ENCODE peak calls at places on chromosomes 11 and 22, in four cellular contexts. One of them, this sample, is unnamed.
A peak's percentile ranks its signal among the peaks of the same experiment; 100 is the strongest.

GRCh38 chr11:64629796-64630562 is 39.0 kb downstream of the SLC22A12 start:
- DNase-seq in RWPE2: no peak
- DNase-seq in cardiac fibroblast: no peak
- DNase-seq in AG10803: no peak
- DNase-seq in this sample: no peak

GRCh38 chr11:114228401-114229061 is 67.7 kb upstream of the NNMT start:
- DNase-seq in cardiac fibroblast: no peak
- DNase-seq in AG10803: no peak
- DNase-seq in RWPE2: no peak
- DNase-seq in this sample: no peak

GRCh38 chr22:30439226-30439625 is 13.7 kb downstream of the MTFP1 start:
- DNase-seq in RWPE2: no peak
- DNase-seq in cardiac fibroblast: no peak
- DNase-seq in AG10803: no peak
- DNase-seq in this sample: no peak

GRCh38 chr11:59562292-59562691 is 51.0 kb downstream of the OR4D9 start:
- DNase-seq in cardiac fibroblast: no peak
- DNase-seq in AG10803: no peak
- DNase-seq in RWPE2: no peak
- DNase-seq in this sample: no peak

GRCh38 chr22:47445212-47445611 is 682.8 kb downstream of the TBC1D22A start:
- DNase-seq in RWPE2: no peak
- DNase-seq in AG10803: no peak
- DNase-seq in cardiac fibroblast: no peak
- DNase-seq in this sample: no peak

GRCh38 chr22:23283591-23284503 is 103.5 kb downstream of the BCR start:
- DNase-seq in cardiac fibroblast: peak; percentile 7
- DNase-seq in AG10803: no peak
- DNase-seq in RWPE2: peak; percentile 55
- DNase-seq in this sample: no peak

GRCh38 chr11:134471341-134472187 is 59.5 kb upstream of the B3GAT1 start:
- DNase-seq in RWPE2: no peak
- DNase-seq in cardiac fibroblast: no peak
- DNase-seq in AG10803: no peak
- DNase-seq in this sample: no peak

GRCh38 chr11:86390499-86390898 is 15.8 kb downstream of the CCDC81 start:
- DNase-seq in AG10803: no peak
- DNase-seq in cardiac fibroblast: no peak
- DNase-seq in RWPE2: no peak
- DNase-seq in this sample: no peak

GRCh38 chr11:117817213-117818035 is 7.1 kb downstream of the FXYD2 start:
- DNase-seq in AG10803: peak; percentile 56
- DNase-seq in RWPE2: no peak
- DNase-seq in cardiac fibroblast: peak; percentile 81
- DNase-seq in this sample: peak; percentile 23

GRCh38 chr11:124865902-124866851 is 945 bp downstream of the ROBO3 start:
- DNase-seq in cardiac fibroblast: peak; percentile 41
- DNase-seq in AG10803: peak; percentile 18
- DNase-seq in RWPE2: no peak
- DNase-seq in this sample: no peak

GRCh38 chr11:100719362-100719761 is 32.3 kb downstream of the ARHGAP42 start:
- DNase-seq in RWPE2: no peak
- DNase-seq in AG10803: peak; percentile 41
- DNase-seq in cardiac fibroblast: peak; percentile 65
- DNase-seq in this sample: no peak

GRCh38 chr11:128039140-128040021 is 548.0 kb downstream of the ETS1 start:
- DNase-seq in cardiac fibroblast: peak; percentile 89
- DNase-seq in RWPE2: no peak
- DNase-seq in AG10803: peak; percentile 99
- DNase-seq in this sample: peak; percentile 92

GRCh38 chr11:112885744-112886706 is 75.2 kb upstream of the NCAM1 start:
- DNase-seq in RWPE2: no peak
- DNase-seq in cardiac fibroblast: no peak
- DNase-seq in AG10803: no peak
- DNase-seq in this sample: no peak

GRCh38 chr11:116257871-116258270 is 514.9 kb downstream of the BUD13 start:
- DNase-seq in RWPE2: no peak
- DNase-seq in AG10803: no peak
- DNase-seq in cardiac fibroblast: no peak
- DNase-seq in this sample: no peak

GRCh38 chr11:74849525-74850391 is 99.1 kb downstream of the XRRA1 start:
- DNase-seq in RWPE2: no peak
- DNase-seq in AG10803: peak; percentile 61
- DNase-seq in cardiac fibroblast: peak; percentile 51
- DNase-seq in this sample: no peak

GRCh38 chr22:25750569-25751173 is 8.7 kb downstream of the MYO18B start:
- DNase-seq in RWPE2: no peak
- DNase-seq in cardiac fibroblast: no peak
- DNase-seq in AG10803: peak; percentile 8
- DNase-seq in this sample: no peak

GRCh38 chr11:2348986-2349385 is 28.1 kb upstream of the CD81 start:
- DNase-seq in RWPE2: no peak
- DNase-seq in AG10803: peak; percentile 54
- DNase-seq in cardiac fibroblast: peak; percentile 32
- DNase-seq in this sample: no peak

GRCh38 chr11:111019931-111020381 is 225.6 kb upstream of the POU2AF2 start:
- DNase-seq in cardiac fibroblast: peak; percentile 66
- DNase-seq in RWPE2: no peak
- DNase-seq in AG10803: peak; percentile 8
- DNase-seq in this sample: no peak

GRCh38 chr11:134416726-134417125 is 4.7 kb upstream of the B3GAT1 start:
- DNase-seq in RWPE2: no peak
- DNase-seq in cardiac fibroblast: no peak
- DNase-seq in AG10803: no peak
- DNase-seq in this sample: no peak

DNA sequence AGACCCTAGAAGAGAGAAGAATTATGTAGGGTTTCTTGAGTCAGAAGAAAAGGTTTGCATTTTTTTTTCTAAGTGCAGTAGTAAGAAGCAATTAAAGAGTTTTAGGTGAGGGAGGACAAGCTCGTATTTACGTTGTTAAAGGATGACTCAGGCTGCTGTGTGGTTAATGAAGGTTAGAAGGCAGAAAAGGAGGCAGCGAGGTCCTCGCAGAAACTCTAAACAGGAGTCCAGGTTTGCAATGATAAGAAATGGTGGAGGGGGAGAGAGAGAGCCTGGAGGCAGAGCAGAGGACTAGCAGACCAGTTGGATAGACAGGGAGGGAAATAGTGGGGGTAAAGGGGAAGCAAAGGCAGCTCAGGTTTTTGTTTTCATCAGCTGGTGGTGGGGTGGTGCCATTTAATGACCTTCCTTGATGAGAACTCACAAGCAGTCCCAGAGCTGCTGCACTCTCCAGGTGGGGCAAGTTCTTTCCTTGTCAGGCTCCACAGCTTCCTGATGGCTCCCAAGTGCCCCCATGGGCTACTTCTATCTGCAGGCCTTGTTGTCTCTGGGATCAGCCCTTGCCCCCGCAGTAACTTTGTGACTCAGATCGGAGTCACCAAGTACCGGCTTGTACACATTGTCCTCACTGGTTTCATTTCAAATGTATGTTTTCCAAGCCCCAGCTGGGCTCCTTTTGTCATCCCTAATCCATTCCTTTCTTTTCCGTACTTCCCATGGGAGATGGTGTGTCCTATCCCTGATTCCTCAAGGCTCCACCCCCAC is 8.3 kb upstream of the INSC start:
- DNase-seq in cardiac fibroblast: peak; percentile 34
- DNase-seq in AG10803: peak; percentile 75
- DNase-seq in RWPE2: no peak
- DNase-seq in this sample: peak; percentile 43
- H3K4me3 ChIP-seq in cardiac fibroblast: no peak overlapping the region
- H3K4me3 ChIP-seq in AG10803: no peak overlapping the region
- H3K4me3 ChIP-seq in RWPE2: no peak overlapping the region
- H3K4me3 ChIP-seq in this sample: no peak overlapping the region

GRCh38 chr22:41524809-41525449 is 19.3 kb downstream of the POLR3H start:
- DNase-seq in cardiac fibroblast: no peak
- DNase-seq in AG10803: no peak
- DNase-seq in RWPE2: no peak
- DNase-seq in this sample: no peak
- TF ChIP-seq CTCF in cardiac fibroblast: no peak
- TF ChIP-seq CTCF in AG10803: no peak
- TF ChIP-seq CTCF in RWPE2: no peak
- TF ChIP-seq CTCF in this sample: no peak

DNA sequence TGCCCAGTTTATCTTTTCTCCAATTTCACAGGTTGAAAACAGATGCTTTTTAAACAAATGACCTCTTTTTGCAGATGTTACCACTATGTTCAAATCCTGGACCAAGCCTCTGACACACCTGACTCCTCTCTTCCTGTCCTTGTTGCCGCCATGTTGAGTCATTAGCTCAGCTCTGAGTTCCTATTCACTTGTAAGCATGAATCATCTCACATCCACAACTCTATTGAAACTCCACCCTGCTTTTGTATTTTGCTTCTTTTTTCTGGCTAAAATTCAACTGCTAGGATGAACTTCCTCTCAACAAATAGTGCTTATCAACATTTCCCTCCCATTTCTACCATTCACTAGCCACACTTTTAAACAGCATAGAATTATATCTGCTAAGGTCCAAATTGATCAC is 4.1 kb downstream of the JOSD1 start:
- DNase-seq in cardiac fibroblast: peak; percentile 86
- DNase-seq in AG10803: peak; percentile 75
- DNase-seq in RWPE2: no peak
- DNase-seq in this sample: peak; percentile 48
- H3K4me3 ChIP-seq in cardiac fibroblast: peak overlapping the region; percentile 22
- H3K4me3 ChIP-seq in AG10803: no peak overlapping the region
- H3K4me3 ChIP-seq in RWPE2: no peak overlapping the region
- H3K4me3 ChIP-seq in this sample: no peak overlapping the region

DNA sequence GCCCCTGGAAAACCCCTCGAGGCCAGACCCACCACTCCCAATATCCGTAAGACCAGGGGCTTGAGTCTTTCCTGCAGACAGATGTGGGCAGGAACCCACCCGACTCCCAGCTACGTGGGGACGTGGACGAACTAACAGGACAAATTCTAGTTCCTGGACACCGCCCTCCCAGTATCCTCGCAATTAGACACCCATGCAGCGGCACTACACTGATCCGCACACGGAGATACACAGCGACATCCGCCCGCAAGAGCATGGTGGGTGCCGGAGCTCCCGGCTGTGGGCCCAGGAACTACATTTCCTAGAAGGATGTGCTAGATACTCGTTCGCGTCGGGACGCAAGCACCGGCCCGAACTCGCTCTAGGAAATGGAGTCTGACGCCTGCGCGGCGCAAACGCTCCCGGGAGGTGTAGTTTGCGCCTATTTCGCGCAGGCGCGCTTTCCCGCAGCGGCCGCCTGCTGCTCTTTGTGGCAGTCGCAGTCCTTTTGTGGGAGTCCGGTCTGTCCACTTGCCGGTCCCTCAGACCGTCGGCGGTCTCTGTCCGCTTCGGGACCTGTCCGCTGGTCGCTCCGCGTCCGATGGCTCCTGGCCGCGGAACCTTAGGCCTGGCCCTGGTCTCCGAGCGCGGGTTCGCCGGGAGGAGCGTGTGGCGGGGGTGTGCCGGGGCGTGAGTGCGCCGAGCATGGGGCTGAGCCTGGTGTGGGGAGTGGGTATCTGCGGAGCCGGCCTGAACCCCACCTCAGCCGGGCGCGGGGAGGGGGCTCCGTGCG is at the start of gene ZNF74:
- DNase-seq in cardiac fibroblast: peak; percentile 94
- DNase-seq in RWPE2: no peak
- DNase-seq in AG10803: peak; percentile 91
- DNase-seq in this sample: peak; percentile 64
- TF ChIP-seq CTCF in cardiac fibroblast: no peak
- TF ChIP-seq CTCF in RWPE2: no peak
- TF ChIP-seq CTCF in AG10803: no peak
- TF ChIP-seq CTCF in this sample: no peak

GRCh38 chr11:84922212-84922805 is 704.8 kb downstream of the DLG2 start:
- DNase-seq in AG10803: peak; percentile 38
- DNase-seq in RWPE2: no peak
- DNase-seq in cardiac fibroblast: no peak
- DNase-seq in this sample: no peak
- H3K4me3 ChIP-seq in AG10803: no peak overlapping the region
- H3K4me3 ChIP-seq in RWPE2: no peak overlapping the region
- H3K4me3 ChIP-seq in cardiac fibroblast: no peak overlapping the region
- H3K4me3 ChIP-seq in this sample: no peak overlapping the region

GRCh38 chr11:20155683-20156279 is 4.5 kb downstream of the DBX1 start:
- DNase-seq in RWPE2: no peak
- DNase-seq in cardiac fibroblast: no peak
- DNase-seq in AG10803: no peak
- DNase-seq in this sample: no peak
- TF ChIP-seq CTCF in RWPE2: no peak
- TF ChIP-seq CTCF in cardiac fibroblast: no peak
- TF ChIP-seq CTCF in AG10803: no peak
- TF ChIP-seq CTCF in this sample: no peak